ENCODE peak calls at places on chromosomes 16 and 17, in seven cellular contexts. H is GM23248, O is HCT116, T is GM23338, L is hepatocyte, G is neural progenitor cell, P is MM.1S. K is an unnamed sample.

GRCh38 chr17:44321246-44322120 is 3.1 kb downstream of the SLC25A39 start:
- DNase-seq in O (no peak), H (no peak), L (no peak), T (no peak), G (no peak), P (no peak), K (no peak)

GRCh38 chr17:62724398-62725146 is 83.5 kb downstream of the MARCHF10 start:
- DNase-seq in O (no peak), L (no peak), T (no peak), H (peak), G (no peak), P (peak), K (peak)

GRCh38 chr17:36072431-36073121 is 8.5 kb downstream of the CCL18 start:
- DNase-seq in T (peak), G (peak), O (peak), P (peak), H (peak), L (peak), K (peak)

GRCh38 chr17:70332356-70332755 is 163.0 kb downstream of the KCNJ2 start:
- DNase-seq in G (no peak), H (no peak), L (no peak), O (no peak), P (no peak), T (no peak), K (no peak)

GRCh38 chr17:81680150-81680549 is 3.4 kb downstream of the ARL16 start:
- DNase-seq in P (no peak), L (no peak), H (no peak), O (no peak), G (no peak), T (no peak), K (no peak)

GRCh38 chr17:73485130-73485529 is 159.1 kb downstream of the SDK2 start:
- DNase-seq in H (no peak), G (no peak), O (no peak), P (no peak), L (no peak), T (peak), K (no peak)

GRCh38 chr17:69220098-69220497 is 8.5 kb downstream of the ABCA10 start:
- DNase-seq in L (no peak), G (no peak), P (no peak), H (no peak), O (no peak), T (no peak), K (no peak)

GRCh38 chr17:33277436-33278100 is 15.5 kb downstream of the ASIC2 start:
- DNase-seq in P (no peak), H (peak), O (no peak), G (peak), T (no peak), L (no peak), K (no peak)

GRCh38 chr16:68345351-68345810 is 34.6 kb downstream of the PRMT7 start:
- DNase-seq in T (no peak), L (no peak), P (no peak), O (no peak), G (no peak), H (no peak), K (no peak)

GRCh38 chr17:40996829-40997228 is 2.9 kb upstream of the KRTAP3-3 start:
- DNase-seq in L (no peak), G (no peak), H (no peak), O (no peak), P (no peak), T (no peak), K (no peak)

GRCh38 chr17:13114601-13115024 is 96.8 kb upstream of the ELAC2 start:
- DNase-seq in P (no peak), O (peak), L (peak), T (peak), H (peak), G (peak), K (peak)

GRCh38 chr17:41071606-41072375 is 6.1 kb upstream of the KRTAP2-4 start:
- DNase-seq in O (no peak), L (no peak), T (no peak), G (no peak), P (no peak), H (no peak), K (no peak)

GRCh38 chr16:67249762-67250327 is 1.1 kb downstream of the SLC9A5 start:
- DNase-seq in L (no peak), O (no peak), H (peak), T (no peak), P (no peak), G (no peak), K (no peak)

GRCh38 chr16:28863929-28864886 is 565 bp downstream of the SH2B1 start:
- DNase-seq in O (no peak), L (peak), T (peak), P (no peak), G (peak), H (peak), K (no peak)

GRCh38 chr16:86288716-86289294 is 221.5 kb upstream of the FOXF1 start:
- DNase-seq in H (no peak), L (no peak), P (no peak), G (peak), T (peak), O (no peak), K (no peak)

GRCh38 chr16:30119428-30119827 is 3.6 kb downstream of the MAPK3 start:
- DNase-seq in L (no peak), H (peak), P (no peak), G (no peak), O (no peak), T (no peak), K (no peak)

GRCh38 chr16:82660078-82660645 is 33.4 kb downstream of the CDH13 start:
- DNase-seq in H (peak), O (no peak), P (no peak), G (no peak), L (no peak), T (peak), K (no peak)

GRCh38 chr17:80316927-80317705 is 56.5 kb downstream of the RNF213 start:
- DNase-seq in G (no peak), O (no peak), P (no peak), L (no peak), H (no peak), T (no peak), K (no peak)

GRCh38 chr17:38798614-38799500 is 499 bp downstream of the PIP4K2B start:
- DNase-seq in T (peak), G (peak), O (no peak), H (peak), P (peak), L (peak), K (peak)

GRCh38 chr16:12092347-12092882 is 115.9 kb downstream of the SNX29 start:
- DNase-seq in H (peak), P (no peak), O (peak), T (no peak), L (no peak), G (no peak), K (peak)

GRCh38 chr16:30786115-30786935 is 680 bp downstream of the ZNF629 start:
- DNase-seq in P (no peak), L (peak), G (peak), T (peak), O (no peak), H (peak), K (peak)

GRCh38 chr17:51848451-51848850 is 310.1 kb downstream of the CA10 start:
- DNase-seq in H (peak), P (no peak), O (no peak), T (no peak), L (no peak), G (no peak), K (peak)

GRCh38 chr16:87662254-87663204 is 60.2 kb downstream of the JPH3 start:
- DNase-seq in P (no peak), H (no peak), T (peak), O (no peak), L (no peak), G (no peak), K (no peak)

GRCh38 chr16:521381-522210 is 5.9 kb upstream of the CAPN15 start:
- DNase-seq in O (no peak), P (no peak), L (no peak), G (no peak), H (no peak), T (peak), K (no peak)

GRCh38 chr17:83078378-83079339 is 750 bp upstream of the METRNL start:
- DNase-seq in T (no peak), O (no peak), H (peak), G (peak), L (peak), P (no peak), K (no peak)
- TF ChIP-seq EZH2 in T (peak), O (no peak), H (no peak), G (peak), L (peak), P (no peak), K (no peak)

GRCh38 chr17:42159796-42160551 is 5.2 kb upstream of the RAB5C start:
- DNase-seq in O (no peak), L (no peak), H (no peak), G (no peak), T (no peak), P (no peak), K (no peak)
- TF ChIP-seq EZH2phosphoT487 in O (no peak), L (no peak), H (no peak), G (no peak), T (no peak), P (no peak), K (no peak)

GRCh38 chr17:8859029-8859803 is 8.3 kb downstream of the PIK3R6 start:
- DNase-seq in O (no peak), H (peak), G (no peak), P (no peak), T (no peak), L (no peak), K (no peak)
- H3K4me2 ChIP-seq in O (no peak), H (peak), G (peak), P (no peak), T (peak), L (no peak), K (no peak)

DNA sequence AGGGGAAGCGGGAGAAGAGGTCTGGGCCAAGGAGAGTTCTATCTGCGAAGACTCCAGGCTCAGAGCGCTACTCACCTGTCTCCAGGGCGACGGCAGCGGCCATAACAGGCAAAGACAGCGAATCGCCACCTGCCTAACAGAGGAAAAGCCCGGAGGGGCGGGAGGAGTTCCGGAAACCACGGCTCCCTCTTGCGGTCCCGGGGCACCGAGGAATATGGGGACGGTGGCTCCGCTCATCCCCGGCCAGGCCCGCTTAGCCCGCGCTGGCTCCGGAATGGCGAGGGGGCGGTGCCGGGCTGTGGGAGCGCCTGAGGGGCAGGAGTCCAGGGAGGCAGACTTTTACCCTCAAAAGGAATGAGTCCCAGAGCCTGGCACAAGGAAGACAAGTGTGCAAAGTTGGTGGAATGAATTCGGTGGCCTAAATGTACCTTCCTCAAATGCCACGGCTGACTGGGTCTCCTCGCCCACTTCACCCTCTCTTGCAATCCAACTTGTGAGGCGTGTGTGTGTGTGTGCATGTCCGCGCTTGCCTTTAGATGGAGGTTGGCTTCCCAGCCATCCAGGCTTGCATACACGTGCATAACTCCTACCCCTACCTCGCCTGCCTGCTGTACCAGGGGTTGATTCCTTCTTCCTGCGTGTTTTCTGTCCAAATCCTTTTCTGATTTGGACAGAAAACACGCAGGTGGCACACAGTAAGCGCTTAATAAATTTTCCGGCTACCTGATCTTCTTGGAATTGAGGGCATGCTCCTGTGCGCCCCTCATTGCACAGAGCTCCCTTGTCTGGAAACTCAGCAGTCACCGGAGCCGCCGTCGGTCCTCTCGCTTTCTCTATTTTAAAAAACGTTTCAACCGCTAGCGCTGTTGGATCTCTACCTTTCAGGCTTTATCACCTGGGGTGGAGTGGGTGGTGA is 3.5 kb downstream of the C17orf100 start:
- DNase-seq in G (peak), T (peak), P (no peak), O (no peak), L (peak), H (no peak), K (no peak)
- TF ChIP-seq EZH2 in G (peak), T (peak), P (no peak), O (no peak), L (peak), H (peak), K (no peak)

DNA sequence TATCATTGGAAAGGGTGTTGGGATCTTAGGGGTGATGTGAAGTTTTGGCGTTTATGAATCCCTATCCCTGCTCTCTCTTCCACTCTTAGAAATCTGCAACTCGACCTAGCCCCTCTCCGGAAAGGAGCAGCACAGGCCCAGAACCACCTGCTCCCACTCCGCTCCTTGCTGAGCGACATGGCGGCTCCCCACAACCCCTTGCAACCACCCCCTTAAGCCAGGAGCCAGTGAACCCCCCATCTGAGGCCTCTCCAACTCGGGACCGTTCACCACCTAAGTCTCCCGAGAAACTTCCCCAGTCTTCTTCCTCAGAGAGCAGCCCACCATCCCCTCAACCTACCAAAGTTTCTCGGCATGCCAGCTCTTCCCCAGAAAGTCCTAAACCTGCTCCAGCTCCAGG is 9.0 kb downstream of the SRRM2 start:
- DNase-seq in T (no peak), O (no peak), G (no peak), P (no peak), H (no peak), L (no peak), K (no peak)
- TF ChIP-seq EZH2phosphoT487 in T (no peak), O (no peak), G (no peak), P (no peak), H (no peak), L (no peak), K (no peak)